ENCODE peak calls at places on chromosomes 4 and X, in four cellular contexts. X is H1, N is K562, A is WTC11. G is an unnamed sample.

GRCh38 chrX:10582945-10583344 is 37.4 kb downstream of the MID1 start:
- DNase-seq in X (no peak), N (no peak), A (no peak), G (no peak)

GRCh38 chr4:34619531-34620109 is 1624.7 kb downstream of the ARAP2 start:
- DNase-seq in X (no peak), N (no peak), A (no peak), G (no peak)

GRCh38 chr4:172654482-172654881 is 514.1 kb upstream of the GALNT7 start:
- DNase-seq in X (no peak), N (no peak), A (no peak), G (no peak)

GRCh38 chr4:165439981-165440380 is 61.2 kb downstream of the CPE start:
- DNase-seq in X (no peak), N (no peak), A (no peak), G (no peak)

GRCh38 chrX:69932323-69932722 is 117.4 kb downstream of the AWAT2 start:
- DNase-seq in X (no peak), N (no peak), A (no peak), G (no peak)

GRCh38 chr4:6379787-6380745 is 92.3 kb downstream of the PPP2R2C start:
- DNase-seq in X (no peak), N (no peak), A (no peak), G (no peak)

GRCh38 chrX:150364347-150365050 is 1.4 kb downstream of the MAMLD1 start:
- DNase-seq in X (peak), N (no peak), A (peak), G (peak)

GRCh38 chr4:56078866-56079265 is 130.1 kb downstream of the CEP135 start:
- DNase-seq in X (no peak), N (no peak), A (no peak), G (no peak)

GRCh38 chr4:78654809-78655208 is 103.2 kb downstream of the ANXA3 start:
- DNase-seq in X (no peak), N (no peak), A (no peak), G (no peak)

GRCh38 chr4:44118971-44119680 is 329.5 kb downstream of the KCTD8 start:
- DNase-seq in X (no peak), N (no peak), A (no peak), G (no peak)

GRCh38 chrX:155188786-155189185 is 27.5 kb upstream of the VBP1 start:
- DNase-seq in X (no peak), N (no peak), A (no peak), G (no peak)

GRCh38 chr4:151143162-151143561 is 43.7 kb downstream of the RPS3A start:
- DNase-seq in X (no peak), N (no peak), A (no peak), G (no peak)

GRCh38 chr4:15232725-15233597 is 194.9 kb upstream of the C1QTNF7 start:
- DNase-seq in X (no peak), N (no peak), A (no peak), G (no peak)

DNA sequence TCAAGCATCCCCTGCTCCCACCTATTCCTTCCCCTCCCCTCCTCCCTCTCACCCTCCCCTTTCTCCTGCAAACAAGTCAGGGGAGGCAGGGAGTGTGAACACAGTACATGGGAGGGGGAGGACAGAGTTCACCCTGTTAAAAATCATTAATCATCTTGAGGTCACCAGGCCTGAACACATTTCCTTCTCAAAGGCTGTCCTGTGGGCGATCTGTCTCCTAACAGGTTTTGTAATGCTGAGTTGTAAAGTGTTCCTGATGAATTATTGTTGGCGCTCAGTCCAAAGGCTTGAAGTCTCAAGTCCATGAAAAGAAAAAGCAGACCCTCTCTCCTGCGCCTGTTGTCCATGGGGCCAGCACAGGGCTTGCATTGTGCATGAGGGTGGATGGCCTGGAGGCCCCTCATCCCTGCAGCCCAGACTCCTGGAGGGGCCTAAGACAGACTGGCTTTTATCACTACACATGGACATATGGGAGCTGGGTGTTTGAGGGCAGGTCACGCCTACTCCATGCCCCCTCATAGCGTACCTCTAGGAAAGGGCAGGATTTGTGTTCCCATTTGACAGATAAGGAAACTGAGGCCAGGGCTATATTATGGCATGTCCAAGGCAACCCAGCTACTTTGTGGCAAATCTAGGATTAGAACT is 189.1 kb downstream of the RAB28 start:
- DNase-seq in X (no peak), N (no peak), A (no peak), G (no peak)
- TF ChIP-seq TEAD4 in X (no peak), N (no peak), A (no peak), G (no peak)

GRCh38 chrX:24395775-24396174 is 35.3 kb downstream of the SUPT20HL1 start:
- DNase-seq in X (no peak), N (peak), A (peak), G (peak)
- TF ChIP-seq TEAD4 in X (no peak), N (no peak), A (no peak), G (no peak)

DNA sequence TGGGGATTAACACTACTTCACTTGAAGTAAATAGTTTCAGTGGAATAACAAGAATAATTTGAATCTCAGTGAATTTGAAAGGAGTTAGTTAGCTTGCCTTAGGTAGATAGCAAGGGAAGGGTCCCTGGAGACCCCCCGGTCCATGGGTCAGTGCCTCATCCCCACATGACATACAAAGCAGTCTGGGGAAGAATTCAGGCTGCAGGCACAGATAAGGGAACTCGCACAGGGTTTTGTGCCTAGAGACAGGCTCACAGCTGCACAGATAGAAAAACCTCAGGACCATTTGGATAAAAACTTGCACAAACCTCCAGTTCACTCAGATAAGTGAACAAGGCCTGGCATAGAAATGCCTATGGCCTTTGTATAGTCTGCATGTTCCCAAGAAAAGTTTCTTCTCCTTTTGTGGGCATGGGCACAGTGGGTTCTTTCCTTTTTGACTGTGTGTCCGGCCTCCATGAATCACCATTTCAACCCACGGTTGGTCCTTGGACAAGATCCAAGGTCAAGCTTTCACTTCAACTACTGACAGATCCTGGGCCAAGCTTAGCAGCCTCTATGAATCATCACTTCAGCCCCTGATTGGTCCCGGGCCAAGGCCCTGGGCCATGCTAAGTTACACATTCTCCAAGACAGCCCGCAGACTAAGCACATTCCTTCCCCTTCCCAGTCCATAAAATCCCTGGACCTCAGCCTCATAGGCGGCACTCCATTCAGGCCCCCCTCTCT is 108.3 kb upstream of the KLHL4 start:
- DNase-seq in X (no peak), N (peak), A (no peak), G (no peak)
- TF ChIP-seq TEAD4 in X (no peak), N (no peak), A (no peak), G (no peak)

GRCh38 chr4:159682996-159683395 is 580.1 kb downstream of the RAPGEF2 start:
- DNase-seq in X (no peak), N (no peak), A (no peak), G (no peak)
- TF ChIP-seq TEAD4 in X (no peak), N (no peak), A (no peak), G (no peak)

DNA sequence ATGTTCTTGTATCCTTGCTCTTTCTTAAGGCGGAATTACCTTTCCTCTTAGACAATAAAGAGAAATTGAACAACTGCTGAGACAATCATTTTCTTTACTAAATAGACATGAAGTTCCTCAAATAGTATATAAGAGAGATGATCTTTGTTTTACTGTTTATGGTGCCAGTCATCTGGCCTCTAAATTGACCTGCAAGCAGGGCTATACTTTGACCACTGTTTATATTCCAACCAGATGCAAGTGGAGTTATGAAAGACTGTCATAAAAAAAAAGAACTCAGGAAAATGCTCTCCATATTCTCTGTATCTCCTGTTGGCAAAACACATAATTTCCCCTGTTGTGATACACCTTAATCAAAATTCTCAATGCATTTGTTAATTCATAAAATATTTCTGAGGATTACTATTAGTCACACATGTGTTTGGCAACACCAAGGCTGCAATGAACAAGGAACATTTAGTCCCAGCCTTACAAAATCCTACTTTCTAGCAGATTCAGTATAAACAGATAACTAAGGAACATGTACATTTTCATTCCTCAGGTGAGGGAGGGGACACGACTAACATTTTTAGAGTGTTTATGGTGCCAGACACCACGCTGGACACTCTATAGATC is 562.3 kb downstream of the KCNIP4 start:
- DNase-seq in X (no peak), N (no peak), A (no peak), G (no peak)
- TF ChIP-seq TEAD4 in X (no peak), N (no peak), A (no peak), G (no peak)

G was measured in SK-N-SH.